ENCODE peak calls at places on chromosomes 12 and 14, in five cellular contexts. V is IMR-90, J is astrocyte, C is DND-41, W is SK-N-SH. R is an unnamed sample.
A peak's percentile ranks its signal among the peaks of the same experiment; 100 is the strongest.

GRCh38 chr14:25843761-25844470 is 753.9 kb downstream of the NOVA1 start:
- DNase-seq in W (no peak), C (no peak), J (no peak), V (no peak), R (no peak)

GRCh38 chr14:101552786-101553231 is 8.5 kb upstream of the DIO3 start:
- DNase-seq in W (no peak), V (no peak), C (no peak), J (no peak), R (no peak)

GRCh38 chr12:53591301-53592206 is 34.6 kb downstream of the ATF7 start:
- DNase-seq in W (no peak), V (no peak), J (no peak), C (no peak), R (peak; percentile 45)

GRCh38 chr14:22623047-22623446 is 21.1 kb downstream of the OR6J1 start:
- DNase-seq in W (no peak), C (no peak), J (no peak), V (no peak), R (no peak)

GRCh38 chr14:69637503-69638030 is 26.2 kb downstream of the SUSD6 start:
- DNase-seq in C (no peak), V (no peak), W (peak; percentile 73), J (no peak), R (peak; percentile 42)

GRCh38 chr12:121295123-121295745 is 1.3 kb downstream of the CAMKK2 start:
- DNase-seq in V (no peak), J (no peak), C (peak; percentile 52), W (peak; percentile 65), R (peak; percentile 25)

GRCh38 chr12:131675126-131676080 is 35.5 kb upstream of the SFSWAP start:
- DNase-seq in C (no peak), V (no peak), W (peak; percentile 3), J (no peak), R (no peak)

GRCh38 chr14:105475269-105475915 is 771 bp downstream of the CRIP2 start:
- DNase-seq in J (peak; percentile 34), W (no peak), C (no peak), V (peak; percentile 9), R (no peak)

GRCh38 chr12:93323625-93324165 is 54.0 kb upstream of the NUDT4 start:
- DNase-seq in J (peak; percentile 37), V (peak; percentile 44), W (no peak), C (no peak), R (peak; percentile 30)

GRCh38 chr12:60335765-60336164 is 739.9 kb downstream of the SLC16A7 start:
- DNase-seq in C (no peak), J (peak; percentile 68), W (no peak), V (peak; percentile 67), R (peak; percentile 69)

GRCh38 chr12:67446716-67447115 is 177.6 kb downstream of the CAND1 start:
- DNase-seq in J (no peak), C (no peak), W (no peak), V (no peak), R (no peak)

GRCh38 chr14:24372701-24373416 is 4.9 kb downstream of the NFATC4 start:
- DNase-seq in V (no peak), J (no peak), C (no peak), W (peak; percentile 44), R (no peak)

GRCh38 chr14:68943107-68943506 is 36.0 kb downstream of the ACTN1 start:
- DNase-seq in V (peak; percentile 38), C (no peak), J (no peak), W (no peak), R (no peak)

GRCh38 chr12:105738036-105738435 is 400.7 kb downstream of the NUAK1 start:
- DNase-seq in C (no peak), J (peak; percentile 59), W (no peak), V (peak; percentile 55), R (peak; percentile 57)

GRCh38 chr12:49609875-49610154 is 4.4 kb upstream of the FAM186B start:
- DNase-seq in J (no peak), W (no peak), V (peak; percentile 12), C (no peak), R (peak; percentile 42)

GRCh38 chr14:36667679-36668078 is 6.0 kb downstream of the PAX9 start:
- DNase-seq in C (no peak), W (no peak), V (no peak), J (no peak), R (no peak)

GRCh38 chr12:43586646-43587245 is 34.7 kb upstream of the ADAMTS20 start:
- DNase-seq in W (no peak), V (no peak), C (no peak), J (no peak), R (no peak)

GRCh38 chr12:5432011-5432400 is at the start of gene NTF3:
- DNase-seq in C (no peak), J (peak; percentile 23), V (peak; percentile 76), W (peak; percentile 73), R (peak; percentile 60)

GRCh38 chr12:2161478-2161877 is 108.7 kb downstream of the CACNA1C start:
- DNase-seq in C (no peak), J (peak; percentile 74), V (no peak), W (no peak), R (peak; percentile 43)

GRCh38 chr12:9742665-9743064 is 9.8 kb upstream of the CLECL1 start:
- DNase-seq in V (no peak), C (no peak), J (no peak), W (no peak), R (no peak)

GRCh38 chr14:45156067-45156466 is 20.3 kb downstream of the FANCM start:
- DNase-seq in V (peak; percentile 4), C (no peak), J (peak; percentile 23), W (no peak), R (no peak)
- H3K9ac ChIP-seq in V (no peak overlapping the region), C (no peak overlapping the region), J (no peak overlapping the region), W (no peak overlapping the region), R (no peak overlapping the region)

GRCh38 chr12:58916153-58916709 is 4.1 kb downstream of the LRIG3 start:
- DNase-seq in J (no peak), C (no peak), V (no peak), W (no peak), R (no peak)
- H3K9ac ChIP-seq in J (peak overlapping the region; percentile 94), C (no peak overlapping the region), V (peak overlapping the region; percentile 92), W (no peak overlapping the region), R (peak overlapping the region; percentile 91)

GRCh38 chr14:61176686-61177085 is 104.5 kb downstream of the TMEM30B start:
- DNase-seq in V (no peak), J (peak; percentile 53), C (no peak), W (no peak), R (no peak)

GRCh38 chr14:61179776-61180398 is 101.3 kb downstream of the TMEM30B start:
- DNase-seq in V (peak; percentile 58), W (no peak), J (peak; percentile 58), C (no peak), R (peak; percentile 63)

GRCh38 chr14:61177279-61178225 is 103.6 kb downstream of the TMEM30B start:
- DNase-seq in J (peak; percentile 71), V (peak; percentile 31), C (no peak), W (no peak), R (peak; percentile 51)

GRCh38 chr14:61178226-61179060 is 102.7 kb downstream of the TMEM30B start:
- DNase-seq in V (peak; percentile 99), W (no peak), C (no peak), J (peak; percentile 99), R (peak; percentile 98)

DNA sequence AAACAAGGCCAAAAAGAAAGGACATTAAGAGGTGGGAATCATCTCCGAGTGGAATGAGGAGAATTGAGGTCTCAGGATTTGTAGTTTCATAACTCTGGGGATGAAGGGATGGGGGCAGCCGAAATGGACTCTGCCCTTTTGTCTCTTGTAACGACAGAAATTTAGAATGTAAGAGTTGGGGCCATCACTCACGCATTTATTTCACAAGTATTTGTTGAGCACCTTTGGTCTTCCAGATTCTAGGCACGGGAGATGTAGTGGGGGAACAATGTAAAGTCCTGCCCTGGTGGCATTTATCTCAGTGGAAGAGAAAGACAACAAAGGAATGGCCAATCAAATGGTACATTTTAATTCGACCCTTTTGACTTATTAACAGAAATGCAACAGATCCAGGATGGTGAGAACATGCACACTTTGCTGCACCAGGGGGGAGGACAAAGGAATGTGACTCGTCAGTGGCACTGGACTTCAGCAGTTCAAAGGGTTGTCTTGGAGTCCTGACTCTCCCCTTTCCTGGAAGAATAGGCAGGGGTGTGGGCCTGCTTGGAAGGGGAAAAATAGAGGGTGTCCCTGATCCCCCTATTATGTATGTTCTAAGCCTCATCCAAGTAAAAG is 102.0 kb downstream of the TMEM30B start:
- DNase-seq in V (peak; percentile 26), J (peak; percentile 61), C (no peak), W (no peak), R (peak; percentile 50)
- H3K9ac ChIP-seq in V (peak overlapping the region; percentile 22), J (peak overlapping the region; percentile 77), C (no peak overlapping the region), W (peak overlapping the region; percentile 86), R (no peak overlapping the region)

DNA sequence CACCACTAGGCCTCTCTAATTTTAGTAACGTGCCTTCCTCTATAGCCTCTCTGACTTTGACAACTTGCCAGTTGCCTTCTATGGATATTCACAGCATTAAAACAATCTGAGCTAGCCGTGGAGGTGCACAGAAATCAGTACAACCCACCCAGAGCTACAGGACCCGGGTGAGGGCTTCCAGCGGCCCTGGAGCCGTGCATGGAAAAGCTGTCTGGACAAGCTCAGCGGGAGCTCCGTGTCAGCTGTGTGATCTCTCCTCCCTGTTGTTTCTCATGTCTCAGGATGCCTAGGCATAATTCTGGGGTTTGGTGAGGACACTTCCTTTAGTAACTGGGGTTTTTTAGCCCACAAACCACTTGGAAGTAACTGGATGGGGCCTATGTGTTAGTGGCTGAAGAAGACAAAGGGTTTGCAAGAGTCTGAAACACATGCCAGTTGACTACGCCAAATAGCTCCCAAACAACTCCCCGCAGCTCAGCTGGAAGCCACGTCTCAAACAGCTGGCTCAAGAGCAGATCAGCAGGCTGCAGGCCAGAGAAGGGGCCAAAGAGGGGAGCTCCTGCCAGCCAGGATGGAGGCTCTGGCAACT is 52.9 kb downstream of the SSH1 start:
- DNase-seq in C (no peak), J (peak; percentile 92), W (peak; percentile 51), V (peak; percentile 95), R (peak; percentile 95)
- H3K9ac ChIP-seq in C (no peak overlapping the region), J (peak overlapping the region; percentile 85), W (peak overlapping the region; percentile 56), V (peak overlapping the region; percentile 63), R (peak overlapping the region; percentile 94)

DNA sequence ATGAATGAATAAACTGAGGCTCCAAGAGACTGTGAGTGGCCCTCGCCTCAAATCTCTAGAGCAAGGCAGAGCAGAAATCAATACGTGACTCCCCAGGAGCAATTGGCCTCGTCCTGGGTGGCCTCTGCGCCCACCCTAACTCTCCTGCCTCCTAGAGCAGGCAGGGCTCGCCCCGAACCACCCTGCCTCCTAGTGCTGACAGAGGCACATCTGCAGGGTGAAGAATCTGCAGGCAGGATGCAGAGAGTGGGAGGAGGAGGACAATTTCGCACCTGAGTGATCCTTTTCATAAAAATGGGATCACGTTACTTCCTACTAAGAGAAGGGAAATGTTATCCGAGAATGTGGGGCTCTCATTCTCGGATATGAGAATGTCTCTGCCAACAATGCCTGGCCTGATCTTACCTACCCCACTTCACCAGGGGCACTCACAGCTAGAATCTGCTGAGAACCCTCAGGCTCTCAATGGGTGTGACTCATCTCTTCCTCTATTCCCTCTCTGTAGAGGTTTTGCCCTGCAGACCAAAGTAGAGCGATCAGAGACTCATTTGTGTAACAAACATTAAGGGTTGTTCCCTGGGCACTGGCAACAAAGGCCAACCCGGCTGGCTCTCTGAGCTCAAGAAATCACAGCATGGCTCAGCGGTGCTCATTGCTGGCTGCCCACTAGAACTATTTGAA is 61.7 kb upstream of the BCL2L14 start:
- DNase-seq in W (no peak), V (peak; percentile 31), C (peak; percentile 60), J (peak; percentile 81), R (peak; percentile 77)
- H3K9ac ChIP-seq in W (no peak overlapping the region), V (no peak overlapping the region), C (no peak overlapping the region), J (peak overlapping the region; percentile 4), R (no peak overlapping the region)

GRCh38 chr12:110109037-110109836 is 14.9 kb upstream of the IFT81 start:
- DNase-seq in V (peak; percentile 99), J (peak; percentile 100), W (peak; percentile 34), C (no peak), R (peak; percentile 96)
- H3K9ac ChIP-seq in V (peak overlapping the region; percentile 85), J (peak overlapping the region; percentile 74), W (peak overlapping the region; percentile 48), C (no peak overlapping the region), R (peak overlapping the region; percentile 84)

R was measured in mesenchymal stem cell.